ENCODE peak calls at places on chromosomes 6 and 20, in four cellular contexts. One of them, this sample, is unnamed. For H3K27me3, the result is how much of the 10 kb centered on the place peaks cover.

GRCh38 chr6:105545206-105545920 is 142.5 kb upstream of the PREP start:
- DNase-seq in uterus: no peak
- DNase-seq in esophagus squamous epithelium: no peak
- DNase-seq in breast epithelium: no peak
- DNase-seq in this sample: no peak

GRCh38 chr20:19969106-19969505 is 48.1 kb upstream of the NAA20 start:
- DNase-seq in uterus: no peak
- DNase-seq in esophagus squamous epithelium: no peak
- DNase-seq in breast epithelium: no peak
- DNase-seq in this sample: no peak

GRCh38 chr6:5514353-5514752 is 253.0 kb downstream of the FARS2 start:
- DNase-seq in uterus: no peak
- DNase-seq in esophagus squamous epithelium: no peak
- DNase-seq in breast epithelium: no peak
- DNase-seq in this sample: no peak

GRCh38 chr6:53724501-53724900 is 58.9 kb upstream of the KLHL31 start:
- DNase-seq in uterus: no peak
- DNase-seq in esophagus squamous epithelium: no peak
- DNase-seq in breast epithelium: no peak
- DNase-seq in this sample: no peak

GRCh38 chr6:111972714-111973678 is 80.9 kb upstream of the CCN6 start:
- DNase-seq in uterus: peak
- DNase-seq in esophagus squamous epithelium: no peak
- DNase-seq in breast epithelium: no peak
- DNase-seq in this sample: peak

GRCh38 chr20:47672886-47673670 is 112.2 kb downstream of the SULF2 start:
- DNase-seq in uterus: no peak
- DNase-seq in esophagus squamous epithelium: no peak
- DNase-seq in breast epithelium: no peak
- DNase-seq in this sample: no peak

GRCh38 chr6:134174790-134175531 is 122.5 kb upstream of the SLC2A12 start:
- DNase-seq in uterus: peak
- DNase-seq in esophagus squamous epithelium: peak
- DNase-seq in breast epithelium: peak
- DNase-seq in this sample: peak

GRCh38 chr20:36260316-36260715 is 24.0 kb downstream of the AAR2 start:
- DNase-seq in uterus: no peak
- DNase-seq in esophagus squamous epithelium: no peak
- DNase-seq in breast epithelium: no peak
- DNase-seq in this sample: no peak

GRCh38 chr6:105748737-105749161 is 337.4 kb upstream of the PRDM1 start:
- DNase-seq in uterus: no peak
- DNase-seq in esophagus squamous epithelium: no peak
- DNase-seq in breast epithelium: no peak
- DNase-seq in this sample: no peak

GRCh38 chr6:108294297-108294786 is 512 bp upstream of the AFG1L start:
- DNase-seq in uterus: no peak
- DNase-seq in esophagus squamous epithelium: no peak
- DNase-seq in breast epithelium: no peak
- DNase-seq in this sample: no peak

GRCh38 chr6:106122306-106122940 is 36.3 kb downstream of the PRDM1 start:
- DNase-seq in uterus: no peak
- DNase-seq in esophagus squamous epithelium: no peak
- DNase-seq in breast epithelium: no peak
- DNase-seq in this sample: no peak

GRCh38 chr6:33995046-33995872 is 150.6 kb downstream of the GRM4 start:
- DNase-seq in uterus: no peak
- DNase-seq in esophagus squamous epithelium: no peak
- DNase-seq in breast epithelium: peak
- DNase-seq in this sample: no peak

GRCh38 chr6:148037496-148037895 is 305.1 kb upstream of the SASH1 start:
- DNase-seq in uterus: no peak
- DNase-seq in esophagus squamous epithelium: no peak
- DNase-seq in breast epithelium: no peak
- DNase-seq in this sample: no peak

GRCh38 chr6:107290491-107290890 is 168.9 kb downstream of the PDSS2 start:
- DNase-seq in uterus: no peak
- DNase-seq in esophagus squamous epithelium: no peak
- DNase-seq in breast epithelium: no peak
- DNase-seq in this sample: no peak

GRCh38 chr6:159062564-159062945 is 17.8 kb upstream of the TAGAP start:
- DNase-seq in uterus: no peak
- DNase-seq in esophagus squamous epithelium: no peak
- DNase-seq in breast epithelium: no peak
- DNase-seq in this sample: no peak
- H3K27me3 ChIP-seq in uterus: under half
- H3K27me3 ChIP-seq in esophagus squamous epithelium: under half
- H3K27me3 ChIP-seq in breast epithelium: under half
- H3K27me3 ChIP-seq in this sample: under half

DNA sequence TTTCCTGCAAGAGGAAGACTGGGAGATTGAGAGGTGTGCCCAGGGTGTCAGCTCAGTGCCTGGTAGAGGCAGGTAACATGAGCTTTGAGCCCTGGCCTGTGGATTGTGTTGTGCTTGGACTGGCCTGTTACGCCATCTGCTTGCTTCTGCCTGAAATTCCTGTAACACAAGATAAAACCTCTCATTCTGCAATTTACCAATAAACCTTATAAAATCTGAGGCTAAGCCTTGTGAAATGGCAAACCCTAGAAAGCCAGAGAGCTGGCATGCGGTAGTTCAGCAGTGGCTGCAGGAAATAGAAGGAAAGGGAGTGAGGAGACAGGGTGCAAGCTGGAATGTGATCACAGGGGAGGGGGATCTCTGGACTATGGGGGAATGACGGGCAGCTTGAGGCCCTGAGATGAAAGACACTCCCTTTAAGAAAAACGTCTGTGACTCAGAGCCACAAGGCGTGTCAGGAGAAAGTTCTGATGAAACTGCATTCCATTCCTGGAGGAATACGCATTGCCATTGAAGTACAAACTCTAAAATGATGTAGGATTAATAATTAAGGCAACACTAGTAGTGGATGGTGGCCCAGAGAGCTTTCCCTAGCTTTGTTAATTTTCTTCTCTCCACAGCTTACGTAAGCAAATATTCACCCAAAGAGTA is 26.3 kb upstream of the TFAP2A start:
- DNase-seq in uterus: no peak
- DNase-seq in esophagus squamous epithelium: no peak
- DNase-seq in breast epithelium: no peak
- DNase-seq in this sample: no peak
- TF ChIP-seq CTCF in uterus: no peak
- TF ChIP-seq CTCF in esophagus squamous epithelium: peak
- TF ChIP-seq CTCF in breast epithelium: no peak
- TF ChIP-seq CTCF in this sample: no peak

GRCh38 chr6:1497593-1498105 is 108.3 kb downstream of the FOXF2 start:
- DNase-seq in uterus: no peak
- DNase-seq in esophagus squamous epithelium: no peak
- DNase-seq in breast epithelium: no peak
- DNase-seq in this sample: no peak

GRCh38 chr6:1496836-1497592 is 107.6 kb downstream of the FOXF2 start:
- DNase-seq in uterus: no peak
- DNase-seq in esophagus squamous epithelium: no peak
- DNase-seq in breast epithelium: no peak
- DNase-seq in this sample: no peak

GRCh38 chr6:1499798-1500197 is 109.9 kb upstream of the FOXC1 start:
- DNase-seq in uterus: no peak
- DNase-seq in esophagus squamous epithelium: no peak
- DNase-seq in breast epithelium: no peak
- DNase-seq in this sample: no peak

GRCh38 chr6:1500874-1501273 is 108.8 kb upstream of the FOXC1 start:
- DNase-seq in uterus: no peak
- DNase-seq in esophagus squamous epithelium: no peak
- DNase-seq in breast epithelium: no peak
- DNase-seq in this sample: no peak

DNA sequence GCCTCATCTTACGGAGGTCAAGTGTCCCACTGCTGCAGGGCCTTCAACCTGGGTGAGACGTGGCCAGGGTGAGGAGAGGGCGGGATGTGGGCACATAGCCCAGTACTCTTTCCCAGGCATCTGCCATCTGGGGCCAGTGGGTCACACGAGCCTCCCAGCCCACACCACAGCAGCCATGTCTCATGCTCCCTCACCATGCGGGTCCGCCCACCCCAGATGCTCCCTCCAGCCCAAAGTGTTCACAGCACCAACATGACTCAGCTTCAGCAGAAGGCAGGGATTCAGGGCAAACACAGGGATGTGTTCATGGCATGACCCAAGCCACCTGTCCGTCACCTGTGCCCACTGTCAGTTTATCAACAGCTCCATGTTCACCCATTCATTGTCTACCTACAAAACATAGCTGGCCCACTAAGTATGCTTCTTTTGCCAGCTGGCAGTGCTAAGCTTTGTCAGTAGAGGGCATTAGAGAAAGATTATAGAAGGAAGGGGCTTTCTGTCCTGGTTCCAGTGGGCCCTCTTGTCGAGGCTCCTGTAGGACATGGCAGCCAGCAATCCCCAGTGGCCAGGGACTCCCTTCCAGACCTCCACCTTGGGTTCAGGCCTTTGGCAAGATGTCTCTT is 109.2 kb downstream of the FOXF2 start:
- DNase-seq in uterus: no peak
- DNase-seq in esophagus squamous epithelium: no peak
- DNase-seq in breast epithelium: no peak
- DNase-seq in this sample: no peak
- H3K27ac ChIP-seq in uterus: no peak
- H3K27ac ChIP-seq in esophagus squamous epithelium: no peak
- H3K27ac ChIP-seq in breast epithelium: no peak
- H3K27ac ChIP-seq in this sample: no peak

DNA sequence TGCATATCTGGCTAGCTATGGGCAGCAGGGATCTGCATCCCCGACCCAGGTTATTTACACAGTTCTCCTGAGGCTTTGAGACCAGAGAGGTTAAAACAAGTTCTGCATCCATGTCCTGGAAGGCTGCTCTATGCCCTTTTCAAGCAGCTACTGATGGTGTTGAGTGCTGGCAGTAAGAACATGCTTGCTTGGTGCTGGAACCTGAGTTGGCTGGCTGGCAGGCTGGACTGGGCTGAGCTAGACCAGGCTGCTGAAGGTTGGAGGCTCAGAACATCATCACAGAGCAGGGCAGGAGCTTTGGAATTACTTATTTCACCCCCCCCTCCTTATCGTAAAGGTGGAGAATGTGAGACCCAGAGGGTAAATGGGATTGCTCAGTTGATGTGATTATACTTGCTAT is 16.9 kb upstream of the LRFN2 start:
- DNase-seq in uterus: no peak
- DNase-seq in esophagus squamous epithelium: no peak
- DNase-seq in breast epithelium: no peak
- DNase-seq in this sample: peak
- H3K27me3 ChIP-seq in uterus: under half
- H3K27me3 ChIP-seq in esophagus squamous epithelium: half or more
- H3K27me3 ChIP-seq in breast epithelium: half or more
- H3K27me3 ChIP-seq in this sample: under half

This sample was measured in ascending aorta.